ENCODE peak calls at places on chromosome 18, in six cellular contexts. K is lower lobe of right lung, P is aorta, U is IMR-90, H is PC-9, Q is brain microvascular endothelial cell. Z is an unnamed sample. For H3K27me3, the result is how much of the 10 kb centered on the place peaks cover.

GRCh38 chr18:7872569-7872968 is 305.5 kb downstream of the PTPRM start:
- DNase-seq in K (no peak), P (no peak), U (peak), H (peak), Q (peak), Z (no peak)

GRCh38 chr18:76232813-76233212 is 262.2 kb downstream of the ZNF516 start:
- DNase-seq in K (no peak), P (no peak), U (no peak), H (no peak), Q (no peak), Z (no peak)

GRCh38 chr18:5518899-5519371 is 24.9 kb downstream of the EPB41L3 start:
- DNase-seq in K (no peak), P (no peak), U (peak), H (no peak), Q (peak), Z (no peak)

GRCh38 chr18:37612519-37612918 is 46.9 kb upstream of the CELF4 start:
- DNase-seq in K (no peak), P (no peak), U (no peak), H (no peak), Q (no peak), Z (no peak)

GRCh38 chr18:48851563-48851962 is 99.2 kb downstream of the SMAD7 start:
- DNase-seq in K (peak), P (peak), U (no peak), H (no peak), Q (peak), Z (no peak)

GRCh38 chr18:3623769-3624545 is 174.0 kb downstream of the TGIF1 start:
- DNase-seq in K (peak), P (peak), U (peak), H (peak), Q (peak), Z (peak)

GRCh38 chr18:31707815-31708214 is 23.4 kb upstream of the B4GALT6 start:
- DNase-seq in K (no peak), P (no peak), U (no peak), H (no peak), Q (no peak), Z (no peak)

GRCh38 chr18:61209802-61210201 is 123.4 kb upstream of the CDH20 start:
- DNase-seq in K (no peak), P (peak), U (no peak), H (no peak), Q (no peak), Z (no peak)

GRCh38 chr18:48905541-48905940 is 45.2 kb downstream of the SMAD7 start:
- DNase-seq in K (no peak), P (no peak), U (peak), H (no peak), Q (no peak), Z (no peak)

GRCh38 chr18:63603772-63604171 is 16.6 kb downstream of the SERPINB13 start:
- DNase-seq in K (no peak), P (no peak), U (peak), H (peak), Q (peak), Z (peak)

GRCh38 chr18:21739604-21740473 is 753 bp upstream of the MIB1 start:
- DNase-seq in K (no peak), P (no peak), U (no peak), H (no peak), Q (no peak), Z (no peak)

GRCh38 chr18:52992041-52992440 is 652.0 kb downstream of the DCC start:
- DNase-seq in K (no peak), P (no peak), U (no peak), H (no peak), Q (no peak), Z (no peak)

GRCh38 chr18:10271481-10271880 is 183.0 kb upstream of the APCDD1 start:
- DNase-seq in K (no peak), P (no peak), U (peak), H (no peak), Q (no peak), Z (no peak)

GRCh38 chr18:10270160-10270571 is 184.3 kb upstream of the APCDD1 start:
- DNase-seq in K (no peak), P (peak), U (peak), H (no peak), Q (peak), Z (no peak)

GRCh38 chr18:10275506-10275905 is 178.9 kb upstream of the APCDD1 start:
- DNase-seq in K (no peak), P (no peak), U (no peak), H (no peak), Q (no peak), Z (no peak)

GRCh38 chr18:10278265-10278664 is 176.2 kb upstream of the APCDD1 start:
- DNase-seq in K (no peak), P (no peak), U (no peak), H (no peak), Q (no peak), Z (no peak)

GRCh38 chr18:10274327-10274726 is 180.1 kb upstream of the APCDD1 start:
- DNase-seq in K (no peak), P (no peak), U (peak), H (no peak), Q (no peak), Z (no peak)
- H3K27me3 ChIP-seq in K (under half), P (under half), U (under half), H (under half), Q (under half), Z (under half)

GRCh38 chr18:47601608-47602272 is 328.7 kb downstream of the SMAD2 start:
- DNase-seq in K (no peak), P (no peak), U (no peak), H (no peak), Q (no peak), Z (no peak)

GRCh38 chr18:47594063-47594462 is 336.4 kb downstream of the SMAD2 start:
- DNase-seq in K (no peak), P (no peak), U (no peak), H (no peak), Q (no peak), Z (no peak)

GRCh38 chr18:47591429-47591828 is 339.0 kb downstream of the SMAD2 start:
- DNase-seq in K (no peak), P (no peak), U (no peak), H (no peak), Q (no peak), Z (no peak)

GRCh38 chr18:47594621-47595086 is 335.8 kb downstream of the SMAD2 start:
- DNase-seq in K (no peak), P (no peak), U (no peak), H (no peak), Q (no peak), Z (no peak)

GRCh38 chr18:47595816-47596501 is 334.5 kb downstream of the SMAD2 start:
- DNase-seq in K (no peak), P (no peak), U (no peak), H (peak), Q (no peak), Z (no peak)
- H3K27me3 ChIP-seq in K (under half), P (under half), U (under half), H (under half), Q (under half), Z (under half)

GRCh38 chr18:74453011-74453571 is 4.0 kb downstream of the DIPK1C start:
- DNase-seq in K (no peak), P (no peak), U (no peak), H (no peak), Q (no peak), Z (peak)

GRCh38 chr18:74454279-74454741 is 2.8 kb downstream of the DIPK1C start:
- DNase-seq in K (no peak), P (no peak), U (no peak), H (no peak), Q (no peak), Z (no peak)

GRCh38 chr18:74456017-74456408 is 1.1 kb downstream of the DIPK1C start:
- DNase-seq in K (no peak), P (no peak), U (no peak), H (no peak), Q (no peak), Z (no peak)

GRCh38 chr18:74455386-74455785 is 1.7 kb downstream of the DIPK1C start:
- DNase-seq in K (no peak), P (no peak), U (no peak), H (no peak), Q (no peak), Z (no peak)

GRCh38 chr18:74453642-74454198 is 3.4 kb downstream of the DIPK1C start:
- DNase-seq in K (no peak), P (no peak), U (no peak), H (no peak), Q (no peak), Z (no peak)
- H3K27me3 ChIP-seq in K (under half), P (under half), U (under half), H (half or more), Q (under half), Z (under half)

DNA sequence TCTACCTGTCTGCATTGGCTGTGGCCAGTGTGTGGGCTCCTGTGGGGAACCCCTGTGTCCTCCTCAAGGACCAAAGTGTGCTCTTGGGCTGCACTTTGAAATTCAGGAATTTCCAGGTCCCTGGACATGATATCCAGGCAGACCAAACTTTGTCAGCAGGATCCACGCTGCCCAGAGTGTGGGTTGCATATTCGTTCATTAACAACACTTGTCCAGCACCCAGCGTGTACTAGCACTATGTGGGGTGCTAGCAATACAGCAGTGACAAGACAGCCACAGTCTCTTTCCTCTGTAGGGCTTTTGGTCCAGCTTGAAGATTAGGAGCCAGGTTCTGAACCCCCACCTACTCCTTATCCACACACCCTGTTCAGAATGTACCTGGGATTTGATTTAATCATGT is 304.5 kb downstream of the ZNF521 start:
- DNase-seq in K (no peak), P (no peak), U (no peak), H (no peak), Q (no peak), Z (no peak)
- H3K27me3 ChIP-seq in K (under half), P (under half), U (under half), H (under half), Q (under half), Z (under half)